ENCODE peak calls at places on chromosomes 16 and 17, in eight cellular contexts. P is neuronal stem cell; D is stomach; T is effector memory CD4-positive, alpha-beta T cell; K is tibial artery; J is gastrocnemius medialis; Y is CD8-positive, alpha-beta memory T cell; E is keratinocyte. L is an unnamed sample. For H3K4me1, the result is how much of the 10 kb centered on the place peaks cover.

GRCh38 chr17:73553311-73553710 is 90.9 kb downstream of the SDK2 start:
- DNase-seq in P (no peak), D (no peak), T (no peak), K (no peak), J (no peak), Y (no peak), E (no peak), L (no peak)

GRCh38 chr17:30449480-30449879 is 27.7 kb upstream of the GOSR1 start:
- DNase-seq in P (no peak), D (no peak), T (no peak), K (peak), J (no peak), Y (no peak), E (no peak), L (no peak)

GRCh38 chr17:35871415-35871814 is 2.7 kb upstream of the HEATR9 start:
- DNase-seq in P (no peak), D (no peak), T (no peak), K (no peak), J (no peak), Y (no peak), E (no peak), L (no peak)

GRCh38 chr16:67922740-67923139 is 8.9 kb downstream of the CTRL start:
- DNase-seq in P (no peak), D (no peak), T (no peak), K (no peak), J (no peak), Y (no peak), E (no peak), L (peak)

GRCh38 chr16:10741844-10742243 is 1.8 kb upstream of the NUBP1 start:
- DNase-seq in P (no peak), D (peak), T (no peak), K (no peak), J (no peak), Y (no peak), E (no peak), L (no peak)

GRCh38 chr16:65061935-65062334 is 59.9 kb downstream of the CDH11 start:
- DNase-seq in P (no peak), D (no peak), T (no peak), K (no peak), J (no peak), Y (no peak), E (no peak), L (no peak)

GRCh38 chr16:3734758-3735221 is 17.5 kb upstream of the TRAP1 start:
- DNase-seq in P (no peak), D (no peak), T (no peak), K (no peak), J (no peak), Y (no peak), E (no peak), L (no peak)

GRCh38 chr16:58855291-58855823 is 121.2 kb upstream of the GOT2 start:
- DNase-seq in P (peak), D (no peak), T (no peak), K (no peak), J (no peak), Y (no peak), E (no peak), L (no peak)

GRCh38 chr16:68732068-68732680 is 4.9 kb upstream of the CDH1 start:
- DNase-seq in P (no peak), D (peak), T (no peak), K (no peak), J (no peak), Y (no peak), E (no peak), L (peak)

GRCh38 chr17:3888343-3889171 is 4.3 kb downstream of the CAMKK1 start:
- DNase-seq in P (no peak), D (peak), T (no peak), K (peak), J (peak), Y (no peak), E (peak), L (peak)

GRCh38 chr17:33200587-33200986 is 92.5 kb downstream of the ASIC2 start:
- DNase-seq in P (no peak), D (no peak), T (no peak), K (no peak), J (no peak), Y (no peak), E (no peak), L (no peak)

GRCh38 chr17:77345260-77345910 is 204.6 kb downstream of the SEC14L1 start:
- DNase-seq in P (no peak), D (peak), T (no peak), K (no peak), J (no peak), Y (no peak), E (no peak), L (no peak)

GRCh38 chr17:56431736-56432135 is 161.8 kb upstream of the NOG start:
- DNase-seq in P (no peak), D (no peak), T (no peak), K (no peak), J (no peak), Y (no peak), E (no peak), L (no peak)

GRCh38 chr17:57810740-57811632 is 38.9 kb downstream of the MRPS23 start:
- DNase-seq in P (no peak), D (no peak), T (no peak), K (peak), J (no peak), Y (no peak), E (no peak), L (peak)

GRCh38 chr16:77683845-77684526 is 38.3 kb upstream of the NUDT7 start:
- DNase-seq in P (no peak), D (no peak), T (no peak), K (no peak), J (no peak), Y (no peak), E (no peak), L (no peak)

GRCh38 chr17:39872700-39873099 is 4.7 kb downstream of the ZPBP2 start:
- DNase-seq in P (no peak), D (no peak), T (no peak), K (no peak), J (no peak), Y (no peak), E (no peak), L (no peak)
- H3K4me3 ChIP-seq in P (no peak), D (no peak), T (no peak), K (no peak), J (no peak), Y (no peak), E (no peak), L (no peak)

GRCh38 chr17:39194985-39195524 is 2.4 kb downstream of the CACNB1 start:
- DNase-seq in P (peak), D (no peak), T (no peak), K (no peak), J (no peak), Y (no peak), E (no peak), L (no peak)

GRCh38 chr17:39195568-39196160 is 1.8 kb downstream of the CACNB1 start:
- DNase-seq in P (no peak), D (no peak), T (no peak), K (peak), J (peak), Y (peak), E (no peak), L (no peak)

GRCh38 chr17:39197380-39198185 is at the start of gene CACNB1:
- DNase-seq in P (peak), D (peak), T (peak), K (peak), J (peak), Y (peak), E (no peak), L (peak)

GRCh38 chr17:39196820-39197331 is 593 bp downstream of the CACNB1 start:
- DNase-seq in P (no peak), D (no peak), T (no peak), K (peak), J (peak), Y (no peak), E (no peak), L (no peak)

DNA sequence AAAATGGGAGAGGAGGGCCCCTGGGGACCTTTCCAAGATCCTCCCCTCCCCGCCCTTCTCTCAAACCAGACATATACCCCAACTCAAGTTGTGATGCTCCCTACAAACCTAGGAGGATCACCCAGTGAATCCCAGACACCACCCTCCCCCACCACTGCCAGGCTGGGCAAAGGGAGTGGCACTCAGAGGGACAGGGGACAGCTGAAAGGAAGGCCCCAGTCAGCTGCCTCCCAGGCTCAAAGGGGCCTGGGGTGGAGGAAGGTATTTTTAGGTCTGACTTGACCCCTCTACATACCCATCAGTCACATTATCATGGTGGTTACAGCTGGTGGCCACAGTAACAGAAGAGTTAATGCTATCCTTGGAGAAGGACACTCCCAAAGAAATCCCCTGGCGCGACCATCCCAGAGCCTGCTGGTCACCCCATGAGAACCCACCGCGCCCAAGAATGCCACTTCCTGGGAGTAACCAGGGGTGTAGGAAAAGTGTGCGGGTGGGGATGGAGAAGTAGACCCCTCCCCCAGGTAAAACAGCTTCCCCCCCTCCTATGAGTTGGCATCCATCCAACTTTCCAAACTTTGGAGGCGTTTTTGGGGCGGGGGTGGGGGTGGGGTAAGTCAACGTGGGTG is 1.2 kb downstream of the CACNB1 start:
- DNase-seq in P (no peak), D (no peak), T (no peak), K (no peak), J (peak), Y (no peak), E (no peak), L (no peak)
- H3K4me1 ChIP-seq in P (under half), D (half or more), T (under half), K (under half), J (half or more), Y (under half), E (under half), L (under half)

DNA sequence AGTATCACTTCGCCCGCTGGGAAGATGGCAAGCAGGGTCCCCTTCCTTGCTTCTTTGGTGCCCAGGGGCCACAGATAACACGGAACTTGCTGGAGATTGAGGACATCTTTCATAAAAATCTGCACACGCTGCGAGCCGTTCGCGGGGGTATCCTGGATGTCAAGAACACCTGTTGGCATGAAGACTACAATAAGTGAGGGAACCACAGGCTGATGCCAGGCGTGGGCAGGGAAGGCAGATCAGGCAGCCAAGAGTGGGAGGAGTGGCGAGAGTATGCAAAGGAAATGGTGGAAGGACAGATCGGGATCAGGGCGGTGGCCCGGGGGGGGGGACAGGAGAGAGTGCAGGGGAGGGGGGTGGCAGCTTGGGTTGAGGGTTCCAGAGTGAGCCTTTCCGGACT is 22.2 kb downstream of the DNAH2 start:
- DNase-seq in P (no peak), D (no peak), T (no peak), K (no peak), J (no peak), Y (no peak), E (no peak), L (no peak)
- H3K27ac ChIP-seq in P (no peak), D (no peak), T (no peak), K (no peak), J (no peak), Y (no peak), E (no peak), L (no peak)

DNA sequence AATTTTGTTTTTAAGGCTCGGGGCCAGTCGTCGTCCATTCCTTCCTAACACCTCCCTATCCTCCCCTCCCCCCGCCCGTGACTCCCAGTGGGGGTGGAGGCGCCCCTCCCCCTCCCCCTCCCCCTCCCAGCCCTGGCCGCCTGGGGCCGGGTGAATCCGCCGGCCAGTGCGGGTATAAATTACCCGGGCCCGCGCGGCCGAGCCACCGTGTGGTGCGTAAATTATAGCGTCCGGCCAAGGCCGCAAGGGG is 2.0 kb upstream of the GSE1 start:
- DNase-seq in P (no peak), D (no peak), T (no peak), K (no peak), J (no peak), Y (no peak), E (no peak), L (no peak)
- H3K4me3 ChIP-seq in P (peak), D (peak), T (peak), K (peak), J (peak), Y (peak), E (peak), L (peak)

DNA sequence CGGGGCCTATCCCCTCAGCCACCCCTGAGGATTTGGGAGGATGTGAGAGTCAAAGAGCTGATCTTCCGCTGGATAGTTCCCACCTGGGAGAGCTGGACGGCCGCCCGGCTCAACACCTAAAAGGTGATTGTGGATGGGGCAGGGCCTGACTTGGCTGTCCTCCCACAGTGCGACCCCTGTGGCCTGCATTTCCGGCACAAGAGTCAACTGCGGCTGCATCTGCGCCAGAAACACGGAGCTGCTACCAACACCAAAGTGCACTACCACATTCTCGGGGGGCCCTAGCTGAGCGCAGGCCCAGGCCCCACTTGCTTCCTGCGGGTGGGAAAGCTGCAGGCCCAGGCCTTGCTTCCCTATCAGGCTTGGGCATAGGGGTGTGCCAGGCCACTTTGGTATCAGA is 4.5 kb downstream of the BCL6B start:
- DNase-seq in P (no peak), D (no peak), T (no peak), K (no peak), J (no peak), Y (no peak), E (no peak), L (no peak)
- H3K4me1 ChIP-seq in P (under half), D (under half), T (under half), K (under half), J (under half), Y (under half), E (under half), L (under half)

GRCh38 chr17:76217081-76217480 is 23.2 kb downstream of the RNF157 start:
- DNase-seq in P (no peak), D (no peak), T (no peak), K (no peak), J (no peak), Y (no peak), E (no peak), L (no peak)
- H3K27ac ChIP-seq in P (no peak), D (no peak), T (no peak), K (no peak), J (no peak), Y (peak), E (no peak), L (no peak)

GRCh38 chr17:82883461-82884031 is 43.7 kb upstream of the ZNF750 start:
- DNase-seq in P (no peak), D (no peak), T (no peak), K (no peak), J (no peak), Y (peak), E (no peak), L (no peak)
- H3K4me3 ChIP-seq in P (no peak), D (no peak), T (no peak), K (no peak), J (no peak), Y (peak), E (no peak), L (no peak)

GRCh38 chr17:40072481-40073346 is 9.9 kb downstream of the THRA start:
- DNase-seq in P (no peak), D (peak), T (no peak), K (no peak), J (no peak), Y (no peak), E (no peak), L (no peak)
- H3K4me1 ChIP-seq in P (under half), D (half or more), T (half or more), K (under half), J (half or more), Y (half or more), E (half or more), L (half or more)

DNA sequence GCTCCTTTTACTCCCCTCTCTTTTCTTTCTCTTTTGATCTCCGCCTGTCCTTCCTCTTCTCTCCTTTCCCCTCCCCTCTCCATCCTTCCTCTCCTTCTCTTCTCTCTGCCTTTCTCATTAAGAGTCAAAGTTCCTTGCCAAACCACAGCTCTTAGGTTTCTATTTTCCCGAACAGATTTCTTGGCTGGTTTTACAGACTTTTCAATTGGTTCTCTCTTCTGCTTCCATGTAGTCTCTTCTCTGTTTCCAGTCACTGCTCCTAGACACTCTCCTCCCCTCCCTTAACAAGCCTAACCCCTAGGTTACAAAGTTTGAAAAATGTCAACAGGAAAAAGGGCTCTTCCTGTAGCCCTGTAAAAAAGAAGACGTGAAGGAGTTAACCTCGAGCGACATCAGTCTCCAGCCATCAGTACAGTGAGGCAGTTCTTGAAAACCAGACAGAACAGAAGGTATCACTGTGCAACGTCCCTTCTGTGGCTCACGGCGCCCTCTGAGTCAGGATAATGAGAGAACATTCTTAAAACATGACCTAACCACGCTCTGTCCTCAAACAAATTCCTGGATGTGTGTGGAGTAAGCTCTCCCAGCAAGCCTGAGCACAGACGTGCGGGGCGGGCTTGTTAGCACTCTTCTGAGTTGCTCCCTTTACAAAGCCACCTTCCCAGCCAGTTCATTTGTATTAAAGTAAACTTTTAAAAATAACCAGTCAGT is 11.6 kb upstream of the MARCHF10 start:
- DNase-seq in P (peak), D (peak), T (no peak), K (peak), J (peak), Y (no peak), E (peak), L (peak)
- H3K27ac ChIP-seq in P (peak), D (no peak), T (no peak), K (no peak), J (no peak), Y (no peak), E (peak), L (peak)

GRCh38 chr17:48546924-48547838 is 2.3 kb upstream of the HOXB2 start:
- DNase-seq in P (no peak), D (no peak), T (no peak), K (no peak), J (no peak), Y (no peak), E (no peak), L (no peak)
- H3K4me3 ChIP-seq in P (peak), D (peak), T (peak), K (peak), J (peak), Y (peak), E (no peak), L (no peak)

L was measured in prostate gland.